ENCODE peak calls at places on chromosomes 6 and 20, in five cellular contexts. One of them, this sample, is unnamed.
A peak's percentile ranks its signal among the peaks of the same experiment; 100 is the strongest.

GRCh38 chr6:105015482-105015881 is 58.6 kb downstream of the LIN28B start:
- DNase-seq in uterus: no peak
- DNase-seq in GM23338: no peak
- DNase-seq in body of pancreas: no peak
- DNase-seq in IMR-90: peak; percentile 61
- DNase-seq in this sample: no peak

GRCh38 chr6:19024737-19025136 is 637.6 kb downstream of the RNF144B start:
- DNase-seq in GM23338: peak; percentile 88
- DNase-seq in IMR-90: peak; percentile 15
- DNase-seq in body of pancreas: peak; percentile 28
- DNase-seq in uterus: no peak
- DNase-seq in this sample: no peak

GRCh38 chr20:50689864-50690263 is 1.5 kb downstream of the RIPOR3 start:
- DNase-seq in IMR-90: no peak
- DNase-seq in GM23338: no peak
- DNase-seq in uterus: no peak
- DNase-seq in body of pancreas: peak; percentile 64
- DNase-seq in this sample: no peak

GRCh38 chr6:113859349-113860164 is 2.4 kb downstream of the MARCKS start:
- DNase-seq in IMR-90: peak; percentile 26
- DNase-seq in body of pancreas: peak; percentile 37
- DNase-seq in GM23338: peak; percentile 46
- DNase-seq in uterus: peak; percentile 51
- DNase-seq in this sample: no peak

GRCh38 chr6:43630980-43631619 is 2.0 kb upstream of the GTPBP2 start:
- DNase-seq in IMR-90: no peak
- DNase-seq in body of pancreas: no peak
- DNase-seq in uterus: no peak
- DNase-seq in GM23338: no peak
- DNase-seq in this sample: no peak

GRCh38 chr6:35945650-35946025 is 24.7 kb upstream of the SRPK1 start:
- DNase-seq in GM23338: no peak
- DNase-seq in IMR-90: peak; percentile 51
- DNase-seq in body of pancreas: no peak
- DNase-seq in uterus: no peak
- DNase-seq in this sample: no peak

GRCh38 chr20:62796699-62797491 is 622 bp downstream of the MRGBP start:
- DNase-seq in body of pancreas: peak; percentile 44
- DNase-seq in IMR-90: no peak
- DNase-seq in uterus: no peak
- DNase-seq in GM23338: peak; percentile 63
- DNase-seq in this sample: no peak

GRCh38 chr6:119343167-119343566 is 6.4 kb downstream of the MAN1A1 start:
- DNase-seq in IMR-90: no peak
- DNase-seq in body of pancreas: no peak
- DNase-seq in GM23338: no peak
- DNase-seq in uterus: no peak
- DNase-seq in this sample: no peak

GRCh38 chr20:54557836-54558590 is 82.6 kb downstream of the DOK5 start:
- DNase-seq in body of pancreas: no peak
- DNase-seq in IMR-90: peak; percentile 50
- DNase-seq in uterus: no peak
- DNase-seq in GM23338: no peak
- DNase-seq in this sample: no peak

GRCh38 chr20:22775671-22776139 is 191.3 kb upstream of the FOXA2 start:
- DNase-seq in GM23338: no peak
- DNase-seq in uterus: no peak
- DNase-seq in body of pancreas: no peak
- DNase-seq in IMR-90: peak; percentile 65
- DNase-seq in this sample: no peak

GRCh38 chr6:146202570-146202969 is 173.7 kb downstream of the GRM1 start:
- DNase-seq in body of pancreas: no peak
- DNase-seq in uterus: no peak
- DNase-seq in IMR-90: no peak
- DNase-seq in GM23338: no peak
- DNase-seq in this sample: no peak

GRCh38 chr6:36755435-36756348 is 58.1 kb downstream of the RAB44 start:
- DNase-seq in GM23338: no peak
- DNase-seq in uterus: no peak
- DNase-seq in IMR-90: peak; percentile 72
- DNase-seq in body of pancreas: no peak
- DNase-seq in this sample: peak; percentile 81

GRCh38 chr6:28393912-28394662 is 5.5 kb downstream of the ZSCAN12 start:
- DNase-seq in body of pancreas: no peak
- DNase-seq in GM23338: peak; percentile 34
- DNase-seq in IMR-90: peak; percentile 2
- DNase-seq in uterus: no peak
- DNase-seq in this sample: no peak

GRCh38 chr6:44681782-44682181 is 294.3 kb downstream of the CDC5L start:
- DNase-seq in body of pancreas: no peak
- DNase-seq in IMR-90: no peak
- DNase-seq in GM23338: no peak
- DNase-seq in uterus: no peak
- DNase-seq in this sample: no peak

GRCh38 chr6:107655245-107655644 is 165.3 kb downstream of the SOBP start:
- DNase-seq in body of pancreas: no peak
- DNase-seq in GM23338: peak; percentile 85
- DNase-seq in IMR-90: no peak
- DNase-seq in uterus: no peak
- DNase-seq in this sample: no peak

GRCh38 chr6:130324657-130325056 is 41.2 kb upstream of the TMEM200A start:
- DNase-seq in IMR-90: peak; percentile 83
- DNase-seq in uterus: no peak
- DNase-seq in GM23338: no peak
- DNase-seq in body of pancreas: no peak
- DNase-seq in this sample: no peak

GRCh38 chr20:10113746-10114145 is 79.0 kb downstream of the ANKEF1 start:
- DNase-seq in uterus: no peak
- DNase-seq in body of pancreas: no peak
- DNase-seq in GM23338: no peak
- DNase-seq in IMR-90: no peak
- DNase-seq in this sample: no peak

GRCh38 chr6:118813795-118814194 is 80.2 kb upstream of the ASF1A start:
- DNase-seq in uterus: no peak
- DNase-seq in body of pancreas: no peak
- DNase-seq in IMR-90: peak; percentile 76
- DNase-seq in GM23338: no peak
- DNase-seq in this sample: no peak

GRCh38 chr20:57611605-57612311 is 8.5 kb downstream of the ZBP1 start:
- DNase-seq in body of pancreas: peak; percentile 28
- DNase-seq in uterus: no peak
- DNase-seq in GM23338: no peak
- DNase-seq in IMR-90: no peak
- DNase-seq in this sample: no peak

GRCh38 chr6:11812951-11813350 is 34.3 kb upstream of the ADTRP start:
- DNase-seq in uterus: no peak
- DNase-seq in body of pancreas: no peak
- DNase-seq in GM23338: no peak
- DNase-seq in IMR-90: no peak
- DNase-seq in this sample: no peak

GRCh38 chr6:28634406-28634757 is 108.7 kb downstream of the GPX5 start:
- DNase-seq in GM23338: no peak
- DNase-seq in IMR-90: no peak
- DNase-seq in body of pancreas: no peak
- DNase-seq in uterus: no peak
- DNase-seq in this sample: no peak

GRCh38 chr20:14879020-14879697 is 541.7 kb upstream of the FLRT3 start:
- DNase-seq in uterus: no peak
- DNase-seq in IMR-90: peak; percentile 24
- DNase-seq in body of pancreas: no peak
- DNase-seq in GM23338: no peak
- DNase-seq in this sample: no peak

GRCh38 chr20:63060057-63060991 is 53.6 kb upstream of the BHLHE23 start:
- DNase-seq in uterus: no peak
- DNase-seq in body of pancreas: peak; percentile 5
- DNase-seq in IMR-90: peak; percentile 22
- DNase-seq in GM23338: no peak
- DNase-seq in this sample: no peak

GRCh38 chr6:35776364-35777215 is at the start of gene CLPSL2:
- DNase-seq in GM23338: peak; percentile 84
- DNase-seq in uterus: no peak
- DNase-seq in IMR-90: no peak
- DNase-seq in body of pancreas: peak; percentile 41
- DNase-seq in this sample: no peak

GRCh38 chr6:125678601-125679000 is 70.8 kb upstream of the HEY2 start:
- DNase-seq in body of pancreas: no peak
- DNase-seq in GM23338: no peak
- DNase-seq in uterus: no peak
- DNase-seq in IMR-90: no peak
- DNase-seq in this sample: no peak

GRCh38 chr6:42009844-42010184 is 40.5 kb upstream of the TAF8 start:
- DNase-seq in uterus: no peak
- DNase-seq in GM23338: peak; percentile 35
- DNase-seq in body of pancreas: no peak
- DNase-seq in IMR-90: no peak
- DNase-seq in this sample: no peak

GRCh38 chr6:42013134-42013516 is 37.2 kb upstream of the TAF8 start:
- DNase-seq in GM23338: no peak
- DNase-seq in body of pancreas: no peak
- DNase-seq in IMR-90: peak; percentile 65
- DNase-seq in uterus: no peak
- DNase-seq in this sample: no peak

GRCh38 chr6:42012501-42013133 is 37.7 kb upstream of the TAF8 start:
- DNase-seq in uterus: no peak
- DNase-seq in body of pancreas: no peak
- DNase-seq in IMR-90: no peak
- DNase-seq in GM23338: no peak
- DNase-seq in this sample: no peak

GRCh38 chr6:42010185-42010872 is 40.0 kb upstream of the TAF8 start:
- DNase-seq in IMR-90: no peak
- DNase-seq in uterus: no peak
- DNase-seq in GM23338: peak; percentile 71
- DNase-seq in body of pancreas: no peak
- DNase-seq in this sample: no peak

DNA sequence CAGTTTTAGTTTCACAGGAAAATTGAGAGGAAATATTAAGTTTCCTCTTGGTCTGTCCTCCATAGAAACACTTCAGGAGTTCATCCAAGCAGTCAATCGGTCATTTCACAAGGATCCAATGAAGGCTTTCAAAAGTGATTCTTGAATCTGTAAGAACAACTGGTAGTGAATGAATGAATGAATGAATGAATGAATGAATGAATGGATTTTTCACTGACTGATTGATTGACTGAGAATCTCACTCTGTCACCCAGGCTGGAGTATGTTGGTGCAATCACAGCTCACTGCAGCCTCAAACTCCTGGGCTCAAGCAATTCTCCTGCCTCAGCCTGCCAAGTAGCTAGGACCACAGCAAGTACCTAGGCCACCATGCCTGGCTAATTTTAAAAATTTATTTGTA is 39.4 kb upstream of the TAF8 start:
- DNase-seq in body of pancreas: no peak
- DNase-seq in GM23338: no peak
- DNase-seq in uterus: no peak
- DNase-seq in IMR-90: no peak
- DNase-seq in this sample: no peak
- H3K4me1 ChIP-seq in body of pancreas: no peaks in the 10 kb centered on the region
- H3K4me1 ChIP-seq in GM23338: peaks cover 14% of the 10 kb centered on the region
- H3K4me1 ChIP-seq in uterus: no peaks in the 10 kb centered on the region
- H3K4me1 ChIP-seq in IMR-90: peaks cover 6% of the 10 kb centered on the region
- H3K4me1 ChIP-seq in this sample: peaks cover 32% of the 10 kb centered on the region

GRCh38 chr6:148758492-148758891 is 11.7 kb downstream of the UST start:
- DNase-seq in uterus: no peak
- DNase-seq in IMR-90: no peak
- DNase-seq in GM23338: no peak
- DNase-seq in body of pancreas: no peak
- DNase-seq in this sample: peak; percentile 8

GRCh38 chr6:148760568-148761531 is 14.0 kb downstream of the UST start:
- DNase-seq in IMR-90: peak; percentile 92
- DNase-seq in body of pancreas: no peak
- DNase-seq in GM23338: peak; percentile 68
- DNase-seq in uterus: peak; percentile 80
- DNase-seq in this sample: peak; percentile 13

GRCh38 chr6:148757944-148758343 is 11.1 kb downstream of the UST start:
- DNase-seq in GM23338: no peak
- DNase-seq in uterus: no peak
- DNase-seq in body of pancreas: no peak
- DNase-seq in IMR-90: no peak
- DNase-seq in this sample: no peak

GRCh38 chr6:148760143-148760505 is 13.3 kb downstream of the UST start:
- DNase-seq in body of pancreas: no peak
- DNase-seq in GM23338: no peak
- DNase-seq in uterus: no peak
- DNase-seq in IMR-90: no peak
- DNase-seq in this sample: no peak

DNA sequence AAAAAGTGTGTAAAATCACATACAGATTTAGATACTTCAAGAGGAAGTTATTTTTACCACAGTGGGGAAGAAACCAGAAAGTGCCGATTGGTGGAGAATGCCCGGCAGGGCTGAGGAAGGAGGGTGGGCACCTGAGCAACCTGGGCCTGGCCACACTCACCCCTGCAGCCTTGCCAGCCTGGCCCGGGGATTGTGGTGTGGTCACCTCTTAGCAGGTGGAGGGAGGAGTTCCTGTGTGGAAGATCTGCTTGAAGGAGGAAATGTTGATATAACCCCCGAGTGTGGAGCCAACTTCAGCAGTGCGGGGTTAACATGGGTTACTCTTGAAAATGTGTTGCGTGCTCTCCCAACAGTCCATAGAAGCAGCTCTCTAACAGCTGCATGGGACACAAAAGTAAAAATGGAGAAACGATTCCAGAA is 14.7 kb downstream of the UST start:
- DNase-seq in uterus: peak; percentile 33
- DNase-seq in GM23338: no peak
- DNase-seq in body of pancreas: no peak
- DNase-seq in IMR-90: peak; percentile 22
- DNase-seq in this sample: peak; percentile 54
- H3K4me3 ChIP-seq in uterus: peak overlapping the region; percentile 2
- H3K4me3 ChIP-seq in GM23338: no peak overlapping the region
- H3K4me3 ChIP-seq in body of pancreas: no peak overlapping the region
- H3K4me3 ChIP-seq in IMR-90: peak overlapping the region; percentile 5
- H3K4me3 ChIP-seq in this sample: peak overlapping the region; percentile 30

DNA sequence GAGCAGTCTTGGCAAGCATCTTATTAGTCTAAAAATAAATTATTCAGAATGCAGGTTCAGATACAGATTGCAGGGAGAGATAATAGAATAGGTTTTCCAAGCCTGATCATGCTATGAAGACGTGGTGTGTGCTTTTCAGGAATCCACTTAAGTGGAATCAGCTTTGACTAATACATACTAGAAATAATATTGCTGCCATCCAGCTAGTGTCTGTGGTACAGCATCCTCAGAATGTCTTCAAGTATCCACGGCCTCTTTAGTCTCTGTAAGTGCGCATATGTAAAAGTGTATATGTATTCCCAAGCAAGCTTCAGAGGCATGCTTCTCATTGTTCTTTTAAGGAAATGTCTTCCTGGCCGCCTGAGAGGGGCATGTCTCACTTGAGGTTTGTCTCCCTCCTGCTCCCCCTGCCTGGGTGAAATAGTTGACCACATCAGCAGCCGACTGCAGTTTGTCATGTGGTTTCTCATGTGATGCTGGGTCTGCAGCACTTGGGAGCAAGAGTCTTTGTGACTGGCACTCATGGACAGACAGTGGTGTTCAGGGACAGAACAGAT is 150.9 kb downstream of the PRL start:
- DNase-seq in body of pancreas: no peak
- DNase-seq in IMR-90: peak; percentile 78
- DNase-seq in uterus: peak; percentile 35
- DNase-seq in GM23338: peak; percentile 69
- DNase-seq in this sample: no peak
- H3K27ac ChIP-seq in body of pancreas: no peak overlapping the region
- H3K27ac ChIP-seq in IMR-90: peak overlapping the region; percentile 47
- H3K27ac ChIP-seq in uterus: peak overlapping the region; percentile 19
- H3K27ac ChIP-seq in GM23338: peak overlapping the region; percentile 53
- H3K27ac ChIP-seq in this sample: no peak overlapping the region

GRCh38 chr6:41581381-41581991 is 35.3 kb downstream of the FOXP4 start:
- DNase-seq in GM23338: no peak
- DNase-seq in body of pancreas: no peak
- DNase-seq in IMR-90: peak; percentile 89
- DNase-seq in uterus: peak; percentile 35
- DNase-seq in this sample: no peak
- H3K4me1 ChIP-seq in GM23338: peaks cover 49% of the 10 kb centered on the region
- H3K4me1 ChIP-seq in body of pancreas: peaks cover 75% of the 10 kb centered on the region
- H3K4me1 ChIP-seq in IMR-90: peaks cover 32% of the 10 kb centered on the region
- H3K4me1 ChIP-seq in uterus: peaks cover 4% of the 10 kb centered on the region
- H3K4me1 ChIP-seq in this sample: no peaks in the 10 kb centered on the region

This sample was measured in effector memory CD4-positive, alpha-beta T cell.